ENCODE peak calls at places on chromosomes 13 and 19, in seven cellular contexts. One of them, this sample, is unnamed.

GRCh38 chr19:42255766-42256750 is 1.1 kb upstream of the ERF start:
- DNase-seq in tibial nerve: no peak
- DNase-seq in brain microvascular endothelial cell: no peak
- DNase-seq in activated T-helper 1 cell treated with anti-CD3 and anti-CD28 coated beads, Interleukin-12 subunit alpha, Interleukin-12 subunit beta, Interleukin-2, Interleukin-4 antibody, amounts not matched to agents 30 ng/mL and 10 ng/mL and 1 ng/mL, durations not matched to agents 14 hours and 24 hours and 36 hours: no peak
- DNase-seq in IMR-90: peak
- DNase-seq in activated CD4-positive, CD25-positive, alpha-beta regulatory T cell: no peak
- DNase-seq in left ventricle myocardium superior: peak
- DNase-seq in this sample: peak

GRCh38 chr19:53394522-53394973 is 401 bp upstream of the ZNF765 start:
- DNase-seq in tibial nerve: no peak
- DNase-seq in brain microvascular endothelial cell: no peak
- DNase-seq in activated T-helper 1 cell treated with anti-CD3 and anti-CD28 coated beads, Interleukin-12 subunit alpha, Interleukin-12 subunit beta, Interleukin-2, Interleukin-4 antibody, amounts not matched to agents 30 ng/mL and 10 ng/mL and 1 ng/mL, durations not matched to agents 14 hours and 24 hours and 36 hours: no peak
- DNase-seq in IMR-90: peak
- DNase-seq in activated CD4-positive, CD25-positive, alpha-beta regulatory T cell: no peak
- DNase-seq in left ventricle myocardium superior: peak
- DNase-seq in this sample: no peak

GRCh38 chr13:46165485-46166220 is 16.3 kb downstream of the LCP1 start:
- DNase-seq in tibial nerve: no peak
- DNase-seq in brain microvascular endothelial cell: peak
- DNase-seq in activated T-helper 1 cell treated with anti-CD3 and anti-CD28 coated beads, Interleukin-12 subunit alpha, Interleukin-12 subunit beta, Interleukin-2, Interleukin-4 antibody, amounts not matched to agents 30 ng/mL and 10 ng/mL and 1 ng/mL, durations not matched to agents 14 hours and 24 hours and 36 hours: peak
- DNase-seq in IMR-90: no peak
- DNase-seq in activated CD4-positive, CD25-positive, alpha-beta regulatory T cell: no peak
- DNase-seq in left ventricle myocardium superior: no peak
- DNase-seq in this sample: no peak

GRCh38 chr13:75485286-75486062 is 3.5 kb upstream of the TBC1D4 start:
- DNase-seq in tibial nerve: no peak
- DNase-seq in brain microvascular endothelial cell: no peak
- DNase-seq in activated T-helper 1 cell treated with anti-CD3 and anti-CD28 coated beads, Interleukin-12 subunit alpha, Interleukin-12 subunit beta, Interleukin-2, Interleukin-4 antibody, amounts not matched to agents 30 ng/mL and 10 ng/mL and 1 ng/mL, durations not matched to agents 14 hours and 24 hours and 36 hours: no peak
- DNase-seq in IMR-90: peak
- DNase-seq in activated CD4-positive, CD25-positive, alpha-beta regulatory T cell: no peak
- DNase-seq in left ventricle myocardium superior: no peak
- DNase-seq in this sample: no peak

GRCh38 chr19:29873024-29873800 is 61.4 kb downstream of the CCNE1 start:
- DNase-seq in tibial nerve: peak
- DNase-seq in brain microvascular endothelial cell: no peak
- DNase-seq in activated T-helper 1 cell treated with anti-CD3 and anti-CD28 coated beads, Interleukin-12 subunit alpha, Interleukin-12 subunit beta, Interleukin-2, Interleukin-4 antibody, amounts not matched to agents 30 ng/mL and 10 ng/mL and 1 ng/mL, durations not matched to agents 14 hours and 24 hours and 36 hours: peak
- DNase-seq in IMR-90: no peak
- DNase-seq in activated CD4-positive, CD25-positive, alpha-beta regulatory T cell: peak
- DNase-seq in left ventricle myocardium superior: peak
- DNase-seq in this sample: peak

GRCh38 chr19:51018745-51019543 is 565 bp downstream of the KLK10 start:
- DNase-seq in tibial nerve: no peak
- DNase-seq in brain microvascular endothelial cell: no peak
- DNase-seq in activated T-helper 1 cell treated with anti-CD3 and anti-CD28 coated beads, Interleukin-12 subunit alpha, Interleukin-12 subunit beta, Interleukin-2, Interleukin-4 antibody, amounts not matched to agents 30 ng/mL and 10 ng/mL and 1 ng/mL, durations not matched to agents 14 hours and 24 hours and 36 hours: no peak
- DNase-seq in IMR-90: no peak
- DNase-seq in activated CD4-positive, CD25-positive, alpha-beta regulatory T cell: no peak
- DNase-seq in left ventricle myocardium superior: no peak
- DNase-seq in this sample: no peak

GRCh38 chr13:97212540-97213146 is 9.5 kb upstream of the MBNL2 start:
- DNase-seq in tibial nerve: no peak
- DNase-seq in brain microvascular endothelial cell: peak
- DNase-seq in activated T-helper 1 cell treated with anti-CD3 and anti-CD28 coated beads, Interleukin-12 subunit alpha, Interleukin-12 subunit beta, Interleukin-2, Interleukin-4 antibody, amounts not matched to agents 30 ng/mL and 10 ng/mL and 1 ng/mL, durations not matched to agents 14 hours and 24 hours and 36 hours: no peak
- DNase-seq in IMR-90: peak
- DNase-seq in activated CD4-positive, CD25-positive, alpha-beta regulatory T cell: no peak
- DNase-seq in left ventricle myocardium superior: no peak
- DNase-seq in this sample: peak

GRCh38 chr13:99908129-99908805 is 63.3 kb downstream of the ZIC5 start:
- DNase-seq in tibial nerve: no peak
- DNase-seq in brain microvascular endothelial cell: no peak
- DNase-seq in activated T-helper 1 cell treated with anti-CD3 and anti-CD28 coated beads, Interleukin-12 subunit alpha, Interleukin-12 subunit beta, Interleukin-2, Interleukin-4 antibody, amounts not matched to agents 30 ng/mL and 10 ng/mL and 1 ng/mL, durations not matched to agents 14 hours and 24 hours and 36 hours: no peak
- DNase-seq in IMR-90: no peak
- DNase-seq in activated CD4-positive, CD25-positive, alpha-beta regulatory T cell: no peak
- DNase-seq in left ventricle myocardium superior: no peak
- DNase-seq in this sample: no peak

GRCh38 chr13:111022886-111023285 is 92.2 kb upstream of the ARHGEF7 start:
- DNase-seq in tibial nerve: no peak
- DNase-seq in brain microvascular endothelial cell: no peak
- DNase-seq in activated T-helper 1 cell treated with anti-CD3 and anti-CD28 coated beads, Interleukin-12 subunit alpha, Interleukin-12 subunit beta, Interleukin-2, Interleukin-4 antibody, amounts not matched to agents 30 ng/mL and 10 ng/mL and 1 ng/mL, durations not matched to agents 14 hours and 24 hours and 36 hours: no peak
- DNase-seq in IMR-90: no peak
- DNase-seq in activated CD4-positive, CD25-positive, alpha-beta regulatory T cell: no peak
- DNase-seq in left ventricle myocardium superior: no peak
- DNase-seq in this sample: no peak

GRCh38 chr13:34719060-34719875 is 222.8 kb upstream of the NBEA start:
- DNase-seq in tibial nerve: no peak
- DNase-seq in brain microvascular endothelial cell: no peak
- DNase-seq in activated T-helper 1 cell treated with anti-CD3 and anti-CD28 coated beads, Interleukin-12 subunit alpha, Interleukin-12 subunit beta, Interleukin-2, Interleukin-4 antibody, amounts not matched to agents 30 ng/mL and 10 ng/mL and 1 ng/mL, durations not matched to agents 14 hours and 24 hours and 36 hours: no peak
- DNase-seq in IMR-90: no peak
- DNase-seq in activated CD4-positive, CD25-positive, alpha-beta regulatory T cell: no peak
- DNase-seq in left ventricle myocardium superior: no peak
- DNase-seq in this sample: no peak

GRCh38 chr19:2381151-2381822 is 21.2 kb downstream of the TMPRSS9 start:
- DNase-seq in tibial nerve: no peak
- DNase-seq in brain microvascular endothelial cell: no peak
- DNase-seq in activated T-helper 1 cell treated with anti-CD3 and anti-CD28 coated beads, Interleukin-12 subunit alpha, Interleukin-12 subunit beta, Interleukin-2, Interleukin-4 antibody, amounts not matched to agents 30 ng/mL and 10 ng/mL and 1 ng/mL, durations not matched to agents 14 hours and 24 hours and 36 hours: no peak
- DNase-seq in IMR-90: peak
- DNase-seq in activated CD4-positive, CD25-positive, alpha-beta regulatory T cell: no peak
- DNase-seq in left ventricle myocardium superior: no peak
- DNase-seq in this sample: no peak

GRCh38 chr19:46471778-46472543 is 598 bp upstream of the PNMA8A start:
- DNase-seq in tibial nerve: no peak
- DNase-seq in brain microvascular endothelial cell: no peak
- DNase-seq in activated T-helper 1 cell treated with anti-CD3 and anti-CD28 coated beads, Interleukin-12 subunit alpha, Interleukin-12 subunit beta, Interleukin-2, Interleukin-4 antibody, amounts not matched to agents 30 ng/mL and 10 ng/mL and 1 ng/mL, durations not matched to agents 14 hours and 24 hours and 36 hours: no peak
- DNase-seq in IMR-90: no peak
- DNase-seq in activated CD4-positive, CD25-positive, alpha-beta regulatory T cell: no peak
- DNase-seq in left ventricle myocardium superior: no peak
- DNase-seq in this sample: no peak

GRCh38 chr19:13931582-13932378 is 6.4 kb downstream of the PODNL1 start:
- DNase-seq in tibial nerve: no peak
- DNase-seq in brain microvascular endothelial cell: no peak
- DNase-seq in activated T-helper 1 cell treated with anti-CD3 and anti-CD28 coated beads, Interleukin-12 subunit alpha, Interleukin-12 subunit beta, Interleukin-2, Interleukin-4 antibody, amounts not matched to agents 30 ng/mL and 10 ng/mL and 1 ng/mL, durations not matched to agents 14 hours and 24 hours and 36 hours: no peak
- DNase-seq in IMR-90: no peak
- DNase-seq in activated CD4-positive, CD25-positive, alpha-beta regulatory T cell: no peak
- DNase-seq in left ventricle myocardium superior: no peak
- DNase-seq in this sample: no peak

GRCh38 chr13:48043789-48044503 is 6.4 kb downstream of the NUDT15 start:
- DNase-seq in tibial nerve: no peak
- DNase-seq in brain microvascular endothelial cell: peak
- DNase-seq in activated T-helper 1 cell treated with anti-CD3 and anti-CD28 coated beads, Interleukin-12 subunit alpha, Interleukin-12 subunit beta, Interleukin-2, Interleukin-4 antibody, amounts not matched to agents 30 ng/mL and 10 ng/mL and 1 ng/mL, durations not matched to agents 14 hours and 24 hours and 36 hours: no peak
- DNase-seq in IMR-90: peak
- DNase-seq in activated CD4-positive, CD25-positive, alpha-beta regulatory T cell: no peak
- DNase-seq in left ventricle myocardium superior: no peak
- DNase-seq in this sample: no peak

GRCh38 chr13:112968910-112969691 is at the start of gene MCF2L:
- DNase-seq in tibial nerve: no peak
- DNase-seq in brain microvascular endothelial cell: no peak
- DNase-seq in activated T-helper 1 cell treated with anti-CD3 and anti-CD28 coated beads, Interleukin-12 subunit alpha, Interleukin-12 subunit beta, Interleukin-2, Interleukin-4 antibody, amounts not matched to agents 30 ng/mL and 10 ng/mL and 1 ng/mL, durations not matched to agents 14 hours and 24 hours and 36 hours: peak
- DNase-seq in IMR-90: peak
- DNase-seq in activated CD4-positive, CD25-positive, alpha-beta regulatory T cell: peak
- DNase-seq in left ventricle myocardium superior: peak
- DNase-seq in this sample: peak

GRCh38 chr13:46530084-46530935 is 22.7 kb upstream of the LRCH1 start:
- DNase-seq in tibial nerve: no peak
- DNase-seq in brain microvascular endothelial cell: no peak
- DNase-seq in activated T-helper 1 cell treated with anti-CD3 and anti-CD28 coated beads, Interleukin-12 subunit alpha, Interleukin-12 subunit beta, Interleukin-2, Interleukin-4 antibody, amounts not matched to agents 30 ng/mL and 10 ng/mL and 1 ng/mL, durations not matched to agents 14 hours and 24 hours and 36 hours: no peak
- DNase-seq in IMR-90: peak
- DNase-seq in activated CD4-positive, CD25-positive, alpha-beta regulatory T cell: no peak
- DNase-seq in left ventricle myocardium superior: no peak
- DNase-seq in this sample: no peak

GRCh38 chr13:110448230-110448629 is 113.3 kb downstream of the RAB20 start:
- DNase-seq in tibial nerve: no peak
- DNase-seq in brain microvascular endothelial cell: peak
- DNase-seq in activated T-helper 1 cell treated with anti-CD3 and anti-CD28 coated beads, Interleukin-12 subunit alpha, Interleukin-12 subunit beta, Interleukin-2, Interleukin-4 antibody, amounts not matched to agents 30 ng/mL and 10 ng/mL and 1 ng/mL, durations not matched to agents 14 hours and 24 hours and 36 hours: no peak
- DNase-seq in IMR-90: peak
- DNase-seq in activated CD4-positive, CD25-positive, alpha-beta regulatory T cell: no peak
- DNase-seq in left ventricle myocardium superior: no peak
- DNase-seq in this sample: no peak

GRCh38 chr19:16626796-16627193 is 1.2 kb downstream of the MED26 start:
- DNase-seq in tibial nerve: no peak
- DNase-seq in brain microvascular endothelial cell: no peak
- DNase-seq in activated T-helper 1 cell treated with anti-CD3 and anti-CD28 coated beads, Interleukin-12 subunit alpha, Interleukin-12 subunit beta, Interleukin-2, Interleukin-4 antibody, amounts not matched to agents 30 ng/mL and 10 ng/mL and 1 ng/mL, durations not matched to agents 14 hours and 24 hours and 36 hours: no peak
- DNase-seq in IMR-90: no peak
- DNase-seq in activated CD4-positive, CD25-positive, alpha-beta regulatory T cell: no peak
- DNase-seq in left ventricle myocardium superior: no peak
- DNase-seq in this sample: no peak